ENCODE peak calls at places on chromosomes 13 and 19, in nine cellular contexts. M is GM03348; L is activated CD4-positive, CD25-positive, alpha-beta regulatory T cell; H is right lobe of liver; J is germinal center; Y is omental fat pad; P is ELR; U is PC-9; S is NCI-H1092 treated with DMSO at 0.1 percent for 48 hours. W is an unnamed sample.

GRCh38 chr19:34588249-34588648 is 88.7 kb downstream of the SCGB2B2 start:
- DNase-seq in M (no peak), J (no peak), S (no peak), U (no peak), P (peak), H (no peak), Y (no peak), L (no peak), W (no peak)

GRCh38 chr19:40689339-40690049 is 957 bp downstream of the NUMBL start:
- DNase-seq in P (peak), H (no peak), L (no peak), Y (no peak), S (peak), M (peak), U (no peak), J (no peak), W (no peak)

GRCh38 chr19:39145180-39145953 is 19.8 kb downstream of the PAK4 start:
- DNase-seq in Y (no peak), U (no peak), P (no peak), S (no peak), J (no peak), M (no peak), H (peak), L (no peak), W (no peak)

GRCh38 chr13:95982144-95982543 is 71.1 kb downstream of the UGGT2 start:
- DNase-seq in J (no peak), U (no peak), S (no peak), Y (no peak), P (no peak), H (no peak), L (no peak), M (no peak), W (no peak)

GRCh38 chr13:93942016-93942415 is 537.5 kb downstream of the DCT start:
- DNase-seq in H (no peak), U (no peak), L (no peak), S (no peak), M (no peak), J (no peak), Y (no peak), P (no peak), W (no peak)

GRCh38 chr19:47820410-47820809 is 1.3 kb upstream of the CRX start:
- DNase-seq in S (no peak), Y (no peak), M (no peak), U (no peak), P (no peak), J (no peak), L (no peak), H (no peak), W (no peak)

GRCh38 chr13:48783181-48783630 is 129.5 kb downstream of the CYSLTR2 start:
- DNase-seq in U (no peak), P (peak), S (no peak), H (peak), L (no peak), Y (peak), J (no peak), M (peak), W (peak)

GRCh38 chr13:50608357-50608756 is 235.1 kb downstream of the DLEU7 start:
- DNase-seq in L (no peak), Y (no peak), M (no peak), P (no peak), H (no peak), J (no peak), U (no peak), S (no peak), W (no peak)

GRCh38 chr13:30744056-30744684 is 8.8 kb downstream of the ALOX5AP start:
- DNase-seq in J (peak), L (peak), M (peak), U (peak), Y (no peak), H (no peak), S (no peak), P (peak), W (no peak)

GRCh38 chr19:873084-874019 is 13.9 kb downstream of the CFD start:
- DNase-seq in J (peak), U (no peak), M (peak), Y (no peak), P (peak), L (peak), H (no peak), S (no peak), W (no peak)

GRCh38 chr19:49403404-49404187 is 15.5 kb downstream of the KASH5 start:
- DNase-seq in J (peak), S (peak), H (no peak), U (peak), Y (no peak), L (no peak), P (no peak), M (no peak), W (no peak)

GRCh38 chr19:45098521-45099464 is 5.8 kb downstream of the PPP1R37 start:
- DNase-seq in J (no peak), P (no peak), L (no peak), M (peak), Y (no peak), U (no peak), H (no peak), S (peak), W (no peak)